ENCODE peak calls at places on chromosomes 2 and 18, in ten cellular contexts. N is NB4, Y is tibial nerve, X is thyroid gland, Z is transverse colon, T is fibroblast of the aortic adventitia, R is cardiac muscle cell, J is bronchial epithelial cell, H is IMR-90, C is HFF-Myc. E is an unnamed sample.

GRCh38 chr2:237892478-237892877 is 33.1 kb downstream of the RAMP1 start:
- DNase-seq in N (peak), Y (no peak), X (no peak), Z (no peak), T (peak), R (peak), J (no peak), H (no peak), C (no peak), E (no peak)

GRCh38 chr2:126513033-126513432 is 142.9 kb upstream of the GYPC start:
- DNase-seq in N (no peak), Y (no peak), X (no peak), Z (no peak), T (no peak), R (peak), J (peak), H (peak), C (no peak), E (no peak)

GRCh38 chr18:59470627-59471121 is 111.6 kb upstream of the LMAN1 start:
- DNase-seq in N (no peak), Y (no peak), X (peak), Z (no peak), T (peak), R (no peak), J (no peak), H (no peak), C (no peak), E (no peak)

GRCh38 chr18:78295271-78295670 is 684.3 kb upstream of the SALL3 start:
- DNase-seq in N (no peak), Y (no peak), X (no peak), Z (no peak), T (no peak), R (no peak), J (no peak), H (no peak), C (no peak), E (no peak)

GRCh38 chr2:13654416-13654815 is 937.7 kb downstream of the TRIB2 start:
- DNase-seq in N (no peak), Y (no peak), X (no peak), Z (no peak), T (no peak), R (no peak), J (no peak), H (no peak), C (no peak), E (no peak)

GRCh38 chr2:75021672-75022071 is 63.2 kb downstream of the POLE4 start:
- DNase-seq in N (no peak), Y (no peak), X (no peak), Z (no peak), T (peak), R (peak), J (no peak), H (peak), C (no peak), E (peak)

GRCh38 chr2:71071681-71072398 is 3.4 kb downstream of the NAGK start:
- DNase-seq in N (peak), Y (peak), X (no peak), Z (peak), T (no peak), R (no peak), J (peak), H (no peak), C (no peak), E (no peak)

GRCh38 chr2:121355488-121355887 is 70.5 kb upstream of the TFCP2L1 start:
- DNase-seq in N (no peak), Y (no peak), X (no peak), Z (peak), T (peak), R (no peak), J (no peak), H (no peak), C (no peak), E (no peak)

GRCh38 chr2:19228720-19229119 is 129.7 kb downstream of the OSR1 start:
- DNase-seq in N (no peak), Y (no peak), X (no peak), Z (no peak), T (no peak), R (no peak), J (peak), H (no peak), C (no peak), E (no peak)

GRCh38 chr2:234412726-234413125 is 84.2 kb downstream of the ARL4C start:
- DNase-seq in N (no peak), Y (no peak), X (no peak), Z (no peak), T (peak), R (peak), J (no peak), H (no peak), C (no peak), E (no peak)

GRCh38 chr2:216691210-216691741 is 4.1 kb downstream of the IGFBP5 start:
- DNase-seq in N (peak), Y (peak), X (peak), Z (peak), T (peak), R (peak), J (peak), H (peak), C (no peak), E (peak)

GRCh38 chr2:42923632-42924425 is 131.4 kb upstream of the HAAO start:
- DNase-seq in N (no peak), Y (no peak), X (no peak), Z (no peak), T (peak), R (peak), J (peak), H (peak), C (no peak), E (no peak)

DNA sequence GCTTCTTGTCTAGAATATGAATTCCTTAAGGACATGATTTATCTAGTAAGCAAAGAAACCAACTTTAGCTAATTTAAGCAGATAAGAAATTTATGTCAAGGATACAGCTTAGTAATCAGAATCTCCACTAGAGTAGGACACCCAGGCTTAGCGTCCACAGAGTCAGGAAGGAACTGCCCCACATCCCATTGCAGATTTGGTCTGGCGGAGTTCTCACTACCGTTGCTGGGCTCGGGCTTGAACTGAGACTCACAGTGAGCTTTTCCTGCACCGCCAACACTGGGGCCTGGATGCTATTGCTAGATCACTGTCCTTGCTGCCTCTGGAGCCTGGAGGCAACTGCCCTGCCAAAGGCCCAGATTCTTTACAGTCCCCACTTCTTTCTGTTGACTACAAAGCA is 68.1 kb downstream of the SMAD4 start:
- DNase-seq in N (no peak), Y (no peak), X (no peak), Z (no peak), T (no peak), R (no peak), J (no peak), H (no peak), C (no peak), E (no peak)
- TF ChIP-seq CTCF in N (no peak), Y (no peak), X (no peak), Z (no peak), T (no peak), R (no peak), J (no peak), H (no peak), C (no peak), E (no peak)

GRCh38 chr2:236552586-236552985 is 17.0 kb upstream of the ACKR3 start:
- DNase-seq in N (no peak), Y (no peak), X (no peak), Z (no peak), T (no peak), R (peak), J (no peak), H (no peak), C (no peak), E (no peak)

GRCh38 chr2:236553522-236553921 is 16.1 kb upstream of the ACKR3 start:
- DNase-seq in N (no peak), Y (no peak), X (no peak), Z (no peak), T (no peak), R (no peak), J (no peak), H (no peak), C (no peak), E (no peak)

GRCh38 chr2:236550701-236551465 is 18.7 kb upstream of the ACKR3 start:
- DNase-seq in N (no peak), Y (no peak), X (no peak), Z (no peak), T (no peak), R (no peak), J (no peak), H (no peak), C (no peak), E (no peak)

GRCh38 chr2:236550298-236550697 is 19.3 kb upstream of the ACKR3 start:
- DNase-seq in N (no peak), Y (no peak), X (no peak), Z (no peak), T (no peak), R (no peak), J (no peak), H (no peak), C (no peak), E (no peak)

DNA sequence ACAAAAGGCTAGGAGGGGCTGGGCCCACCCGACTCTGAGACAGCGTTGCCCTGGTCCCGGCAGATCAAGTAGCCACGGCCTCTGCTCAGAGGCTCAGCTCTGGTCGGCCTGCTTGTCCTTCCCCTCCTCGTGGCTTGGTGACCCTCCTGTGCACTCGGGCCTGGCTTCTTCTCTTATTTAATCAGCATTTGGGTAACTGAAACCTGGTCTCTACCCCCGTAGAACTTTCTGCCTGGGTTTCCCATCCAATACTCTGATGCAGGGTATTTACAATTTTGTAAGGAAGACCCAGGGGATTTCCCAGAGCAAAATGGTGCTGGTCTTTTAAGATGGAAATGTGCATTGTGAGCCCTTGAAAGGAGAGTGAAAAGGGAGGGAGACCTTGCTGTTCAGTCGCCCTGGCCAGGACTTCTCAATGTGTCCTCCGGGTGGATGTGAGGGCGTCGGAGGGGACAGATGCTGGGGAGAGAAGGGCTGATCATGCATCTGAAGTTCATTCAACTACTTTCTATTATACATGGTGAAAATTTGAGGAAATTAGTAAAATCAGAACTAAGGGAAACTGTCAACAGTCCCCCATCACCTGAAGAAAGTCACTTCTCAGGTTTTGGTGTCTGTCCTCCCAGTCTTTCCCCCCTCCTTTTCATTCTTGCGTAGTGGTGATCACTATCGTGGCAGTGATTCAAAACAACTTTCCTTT is 17.6 kb upstream of the ACKR3 start:
- DNase-seq in N (no peak), Y (no peak), X (no peak), Z (no peak), T (no peak), R (no peak), J (no peak), H (no peak), C (no peak), E (no peak)
- H3K4me3 ChIP-seq in N (no peak), Y (no peak), X (no peak), Z (no peak), T (no peak), R (no peak), J (no peak), H (no peak), C (no peak), E (no peak)

GRCh38 chr18:32768646-32769206 is 4.1 kb downstream of the KLHL14 start:
- DNase-seq in N (no peak), Y (no peak), X (peak), Z (no peak), T (no peak), R (no peak), J (no peak), H (no peak), C (no peak), E (no peak)

GRCh38 chr18:32771169-32771751 is 1.6 kb downstream of the KLHL14 start:
- DNase-seq in N (no peak), Y (no peak), X (peak), Z (no peak), T (no peak), R (no peak), J (no peak), H (no peak), C (no peak), E (no peak)

GRCh38 chr18:32770181-32770650 is 2.6 kb downstream of the KLHL14 start:
- DNase-seq in N (no peak), Y (no peak), X (peak), Z (no peak), T (no peak), R (no peak), J (no peak), H (no peak), C (no peak), E (no peak)

GRCh38 chr18:32770651-32771168 is 2.1 kb downstream of the KLHL14 start:
- DNase-seq in N (no peak), Y (no peak), X (peak), Z (no peak), T (no peak), R (no peak), J (no peak), H (no peak), C (no peak), E (no peak)

DNA sequence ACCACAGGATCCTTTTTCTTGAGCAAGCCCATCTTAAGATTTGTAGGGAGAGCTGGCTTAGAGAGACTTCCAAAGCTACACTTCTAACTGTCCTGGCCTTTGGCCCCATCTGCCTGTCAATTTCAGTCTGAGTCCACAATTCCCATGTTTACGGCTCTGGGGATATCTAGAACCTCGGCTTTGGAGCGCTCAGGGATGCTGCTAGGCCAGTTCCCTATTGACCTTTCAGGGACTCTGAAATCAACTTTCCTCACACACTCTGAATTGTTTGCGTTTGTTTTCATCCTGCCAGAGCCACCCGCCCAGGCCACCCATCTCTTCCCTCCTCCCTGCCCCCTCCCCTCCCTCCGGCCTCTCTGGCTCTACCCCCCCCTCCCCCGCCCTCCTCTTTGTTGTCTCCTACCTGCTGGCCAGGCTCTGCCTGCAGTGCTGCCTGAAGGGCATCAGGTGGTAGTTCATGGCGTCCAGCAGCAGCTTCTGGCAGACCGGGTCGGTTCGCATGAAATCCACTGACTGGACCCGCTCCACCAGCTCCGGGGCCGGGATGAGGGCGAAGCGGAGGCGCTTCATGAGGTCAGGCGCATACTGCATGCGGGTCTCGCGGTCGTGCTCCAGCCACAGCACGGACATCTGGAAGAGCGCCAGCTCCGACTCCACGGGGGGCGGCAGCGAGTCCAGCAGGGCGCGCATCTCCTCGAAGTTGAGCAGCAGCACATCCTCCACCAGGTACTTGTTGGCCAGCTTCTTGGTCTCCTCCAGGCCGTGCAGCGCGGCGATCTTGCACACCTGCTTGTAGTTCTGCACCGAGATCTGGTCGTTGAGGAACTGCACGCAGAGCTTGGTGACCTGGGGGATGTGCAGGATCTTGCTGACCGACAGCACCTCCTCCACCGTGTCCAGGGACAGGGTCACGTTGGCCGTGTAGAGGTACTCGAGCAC is 3.3 kb downstream of the KLHL14 start:
- DNase-seq in N (no peak), Y (no peak), X (peak), Z (no peak), T (no peak), R (no peak), J (no peak), H (no peak), C (no peak), E (no peak)
- TF ChIP-seq CTCF in N (no peak), Y (no peak), X (no peak), Z (no peak), T (no peak), R (no peak), J (no peak), H (no peak), C (no peak), E (no peak)

GRCh38 chr2:231457101-231457500 is 7.2 kb downstream of the NCL start:
- DNase-seq in N (peak), Y (no peak), X (no peak), Z (no peak), T (no peak), R (peak), J (no peak), H (peak), C (no peak), E (no peak)

GRCh38 chr2:231460073-231460861 is 4.0 kb downstream of the NCL start:
- DNase-seq in N (no peak), Y (no peak), X (no peak), Z (no peak), T (no peak), R (no peak), J (no peak), H (no peak), C (no peak), E (no peak)

GRCh38 chr2:231455890-231456289 is 8.4 kb downstream of the NCL start:
- DNase-seq in N (no peak), Y (no peak), X (no peak), Z (no peak), T (no peak), R (no peak), J (no peak), H (no peak), C (no peak), E (no peak)

GRCh38 chr2:231456295-231457004 is 7.8 kb downstream of the NCL start:
- DNase-seq in N (no peak), Y (no peak), X (no peak), Z (no peak), T (no peak), R (no peak), J (no peak), H (no peak), C (no peak), E (no peak)

DNA sequence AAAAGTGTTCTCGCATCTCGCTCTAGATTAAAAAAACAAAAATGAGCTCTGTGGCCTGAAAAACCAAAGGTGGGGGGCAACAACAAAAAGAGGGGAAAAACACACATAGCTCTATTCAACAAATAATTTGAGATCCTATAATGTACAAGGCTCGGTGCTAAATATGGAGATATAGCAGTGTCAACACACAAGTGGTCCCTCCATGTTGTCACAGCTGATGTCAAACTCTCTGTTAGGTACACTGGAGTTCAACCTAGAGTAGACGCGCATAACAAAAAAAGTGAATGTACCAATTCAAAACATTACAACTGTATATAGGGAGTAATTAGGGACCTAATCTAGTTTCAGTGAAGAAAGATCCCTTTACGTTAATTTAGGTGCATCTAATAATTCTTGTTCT is 5.9 kb downstream of the NCL start:
- DNase-seq in N (no peak), Y (no peak), X (no peak), Z (no peak), T (no peak), R (no peak), J (no peak), H (no peak), C (no peak), E (no peak)
- H3K4me3 ChIP-seq in N (peak), Y (no peak), X (no peak), Z (no peak), T (no peak), R (no peak), J (no peak), H (no peak), C (no peak), E (no peak)

GRCh38 chr2:25955036-25955435 is 27.3 kb downstream of the KIF3C start:
- DNase-seq in N (no peak), Y (no peak), X (no peak), Z (no peak), T (no peak), R (no peak), J (no peak), H (peak), C (no peak), E (no peak)

GRCh38 chr2:25957743-25958142 is 24.6 kb downstream of the KIF3C start:
- DNase-seq in N (no peak), Y (no peak), X (no peak), Z (no peak), T (no peak), R (no peak), J (no peak), H (no peak), C (no peak), E (no peak)

GRCh38 chr2:25954199-25954752 is 28.0 kb downstream of the KIF3C start:
- DNase-seq in N (peak), Y (no peak), X (no peak), Z (no peak), T (no peak), R (no peak), J (no peak), H (no peak), C (no peak), E (no peak)

GRCh38 chr2:25960396-25960795 is 21.9 kb downstream of the KIF3C start:
- DNase-seq in N (no peak), Y (no peak), X (no peak), Z (no peak), T (no peak), R (no peak), J (no peak), H (no peak), C (no peak), E (no peak)

DNA sequence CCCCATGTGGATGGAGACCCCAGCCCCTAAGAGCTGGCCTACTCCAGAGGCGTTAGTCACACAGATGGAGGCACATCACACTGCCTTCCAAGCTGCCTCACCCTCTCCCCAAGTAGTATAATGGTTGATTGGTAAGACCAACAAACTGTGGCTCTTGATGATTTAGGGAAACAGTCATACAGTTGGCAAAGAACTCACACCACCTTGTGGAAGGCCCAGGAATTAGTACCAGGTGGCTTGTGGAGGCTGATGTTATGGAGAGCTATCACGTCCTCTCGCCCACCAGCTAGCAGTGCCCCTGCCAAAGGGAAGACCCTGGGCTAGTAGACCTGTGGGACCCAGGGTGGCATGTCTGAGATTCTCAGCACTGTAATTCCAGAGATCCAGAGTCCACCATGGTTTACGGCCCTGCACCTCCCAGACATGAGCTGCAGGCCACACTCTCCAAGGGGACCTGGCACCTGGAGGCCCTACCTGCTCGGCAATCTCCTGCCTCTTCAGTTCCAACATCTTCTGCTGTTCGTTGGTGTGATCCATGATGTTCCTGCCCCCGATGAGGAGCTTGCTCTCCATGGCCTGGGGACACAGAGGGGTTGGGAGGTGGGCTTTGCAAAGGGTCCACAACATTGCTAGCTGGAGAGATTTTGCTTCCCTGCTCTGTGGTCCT is 26.3 kb downstream of the KIF3C start:
- DNase-seq in N (peak), Y (no peak), X (no peak), Z (no peak), T (no peak), R (no peak), J (no peak), H (no peak), C (no peak), E (no peak)
- TF ChIP-seq CTCF in N (peak), Y (no peak), X (no peak), Z (no peak), T (peak), R (peak), J (peak), H (peak), C (no peak), E (peak)

GRCh38 chr2:202148515-202149154 is 75.6 kb downstream of the KIAA2012 start:
- DNase-seq in N (no peak), Y (no peak), X (no peak), Z (no peak), T (no peak), R (no peak), J (no peak), H (no peak), C (no peak), E (no peak)
- H3K4me3 ChIP-seq in N (no peak), Y (no peak), X (no peak), Z (no peak), T (no peak), R (no peak), J (no peak), H (no peak), C (no peak), E (no peak)

E was measured in retinal pigment epithelial cell.